ENCODE peak calls at places on chromosome 22, in ten cellular contexts. One of them, this sample, is unnamed. For H3K9me3, the result is how much of the 10 kb centered on the place peaks cover.

GRCh38 chr22:17719911-17720310 is 54.4 kb downstream of the BID start:
- DNase-seq in sigmoid colon: no peak
- DNase-seq in upper lobe of left lung: no peak
- DNase-seq in esophagus muscularis mucosa: peak
- DNase-seq in ovary: no peak
- DNase-seq in A549: no peak
- DNase-seq in stomach: no peak
- DNase-seq in K562: no peak
- DNase-seq in transverse colon: no peak
- DNase-seq in H1: no peak
- DNase-seq in this sample: no peak

GRCh38 chr22:47933226-47933625 is 1170.8 kb downstream of the TBC1D22A start:
- DNase-seq in H1: no peak
- DNase-seq in ovary: no peak
- DNase-seq in stomach: no peak
- DNase-seq in sigmoid colon: no peak
- DNase-seq in K562: no peak
- DNase-seq in A549: no peak
- DNase-seq in esophagus muscularis mucosa: peak
- DNase-seq in transverse colon: no peak
- DNase-seq in upper lobe of left lung: no peak
- DNase-seq in this sample: no peak

GRCh38 chr22:20225693-20225966 is 42.5 kb downstream of the RTN4R start:
- DNase-seq in sigmoid colon: no peak
- DNase-seq in stomach: no peak
- DNase-seq in ovary: no peak
- DNase-seq in upper lobe of left lung: no peak
- DNase-seq in H1: no peak
- DNase-seq in K562: no peak
- DNase-seq in esophagus muscularis mucosa: no peak
- DNase-seq in transverse colon: no peak
- DNase-seq in A549: no peak
- DNase-seq in this sample: no peak

GRCh38 chr22:23291806-23292452 is 111.6 kb downstream of the BCR start:
- DNase-seq in K562: no peak
- DNase-seq in H1: no peak
- DNase-seq in stomach: no peak
- DNase-seq in esophagus muscularis mucosa: no peak
- DNase-seq in sigmoid colon: no peak
- DNase-seq in upper lobe of left lung: no peak
- DNase-seq in transverse colon: no peak
- DNase-seq in ovary: no peak
- DNase-seq in A549: no peak
- DNase-seq in this sample: no peak

GRCh38 chr22:46293591-46294260 is 2.9 kb upstream of the GTSE1 start:
- DNase-seq in sigmoid colon: peak
- DNase-seq in K562: no peak
- DNase-seq in H1: no peak
- DNase-seq in esophagus muscularis mucosa: no peak
- DNase-seq in A549: no peak
- DNase-seq in transverse colon: peak
- DNase-seq in upper lobe of left lung: no peak
- DNase-seq in ovary: no peak
- DNase-seq in stomach: no peak
- DNase-seq in this sample: no peak

GRCh38 chr22:20956258-20957117 is 10.6 kb upstream of the AIFM3 start:
- DNase-seq in upper lobe of left lung: peak
- DNase-seq in transverse colon: peak
- DNase-seq in K562: no peak
- DNase-seq in A549: peak
- DNase-seq in stomach: no peak
- DNase-seq in H1: no peak
- DNase-seq in esophagus muscularis mucosa: no peak
- DNase-seq in ovary: no peak
- DNase-seq in sigmoid colon: no peak
- DNase-seq in this sample: no peak

GRCh38 chr22:47177334-47177815 is 414.9 kb downstream of the TBC1D22A start:
- DNase-seq in A549: no peak
- DNase-seq in esophagus muscularis mucosa: no peak
- DNase-seq in H1: no peak
- DNase-seq in ovary: peak
- DNase-seq in stomach: no peak
- DNase-seq in K562: no peak
- DNase-seq in transverse colon: peak
- DNase-seq in sigmoid colon: peak
- DNase-seq in upper lobe of left lung: peak
- DNase-seq in this sample: no peak

GRCh38 chr22:45493286-45493771 is 9.4 kb upstream of the FBLN1 start:
- DNase-seq in stomach: no peak
- DNase-seq in sigmoid colon: peak
- DNase-seq in upper lobe of left lung: no peak
- DNase-seq in A549: no peak
- DNase-seq in H1: no peak
- DNase-seq in ovary: no peak
- DNase-seq in transverse colon: no peak
- DNase-seq in esophagus muscularis mucosa: no peak
- DNase-seq in K562: no peak
- DNase-seq in this sample: no peak

GRCh38 chr22:39152024-39152510 is 413 bp downstream of the CBX7 start:
- DNase-seq in stomach: no peak
- DNase-seq in upper lobe of left lung: no peak
- DNase-seq in sigmoid colon: peak
- DNase-seq in A549: no peak
- DNase-seq in H1: no peak
- DNase-seq in esophagus muscularis mucosa: no peak
- DNase-seq in ovary: no peak
- DNase-seq in K562: no peak
- DNase-seq in transverse colon: no peak
- DNase-seq in this sample: peak

GRCh38 chr22:38304526-38304925 is 12.7 kb downstream of the CSNK1E start:
- DNase-seq in stomach: no peak
- DNase-seq in esophagus muscularis mucosa: no peak
- DNase-seq in K562: no peak
- DNase-seq in sigmoid colon: no peak
- DNase-seq in ovary: no peak
- DNase-seq in upper lobe of left lung: no peak
- DNase-seq in H1: no peak
- DNase-seq in A549: no peak
- DNase-seq in transverse colon: no peak
- DNase-seq in this sample: peak

GRCh38 chr22:17563936-17564391 is 666 bp downstream of the SLC25A18 start:
- DNase-seq in H1: no peak
- DNase-seq in ovary: no peak
- DNase-seq in transverse colon: peak
- DNase-seq in sigmoid colon: peak
- DNase-seq in stomach: no peak
- DNase-seq in upper lobe of left lung: no peak
- DNase-seq in K562: no peak
- DNase-seq in A549: no peak
- DNase-seq in esophagus muscularis mucosa: no peak
- DNase-seq in this sample: no peak

GRCh38 chr22:26172389-26172990 is 3.2 kb downstream of the SEZ6L start:
- DNase-seq in A549: peak
- DNase-seq in sigmoid colon: no peak
- DNase-seq in stomach: no peak
- DNase-seq in H1: no peak
- DNase-seq in ovary: no peak
- DNase-seq in esophagus muscularis mucosa: no peak
- DNase-seq in transverse colon: peak
- DNase-seq in K562: peak
- DNase-seq in upper lobe of left lung: no peak
- DNase-seq in this sample: no peak

GRCh38 chr22:42170946-42171345 is 40.3 kb upstream of the CYP2D6 start:
- DNase-seq in esophagus muscularis mucosa: no peak
- DNase-seq in A549: no peak
- DNase-seq in K562: no peak
- DNase-seq in sigmoid colon: no peak
- DNase-seq in ovary: no peak
- DNase-seq in transverse colon: no peak
- DNase-seq in H1: no peak
- DNase-seq in upper lobe of left lung: no peak
- DNase-seq in stomach: no peak
- DNase-seq in this sample: no peak
- H3K9me3 ChIP-seq in esophagus muscularis mucosa: under half
- H3K9me3 ChIP-seq in A549: under half
- H3K9me3 ChIP-seq in K562: under half
- H3K9me3 ChIP-seq in sigmoid colon: under half
- H3K9me3 ChIP-seq in ovary: under half
- H3K9me3 ChIP-seq in transverse colon: under half
- H3K9me3 ChIP-seq in H1: under half
- H3K9me3 ChIP-seq in upper lobe of left lung: under half
- H3K9me3 ChIP-seq in stomach: under half
- H3K9me3 ChIP-seq in this sample: under half

GRCh38 chr22:44406581-44407403 is 91.2 kb downstream of the RTL6 start:
- DNase-seq in esophagus muscularis mucosa: no peak
- DNase-seq in H1: peak
- DNase-seq in stomach: no peak
- DNase-seq in sigmoid colon: peak
- DNase-seq in A549: no peak
- DNase-seq in ovary: no peak
- DNase-seq in transverse colon: no peak
- DNase-seq in K562: no peak
- DNase-seq in upper lobe of left lung: peak
- DNase-seq in this sample: no peak
- TF ChIP-seq EP300 in esophagus muscularis mucosa: no peak
- TF ChIP-seq EP300 in H1: no peak
- TF ChIP-seq EP300 in stomach: no peak
- TF ChIP-seq EP300 in sigmoid colon: no peak
- TF ChIP-seq EP300 in A549: no peak
- TF ChIP-seq EP300 in ovary: no peak
- TF ChIP-seq EP300 in transverse colon: no peak
- TF ChIP-seq EP300 in K562: no peak
- TF ChIP-seq EP300 in upper lobe of left lung: no peak
- TF ChIP-seq EP300 in this sample: no peak

DNA sequence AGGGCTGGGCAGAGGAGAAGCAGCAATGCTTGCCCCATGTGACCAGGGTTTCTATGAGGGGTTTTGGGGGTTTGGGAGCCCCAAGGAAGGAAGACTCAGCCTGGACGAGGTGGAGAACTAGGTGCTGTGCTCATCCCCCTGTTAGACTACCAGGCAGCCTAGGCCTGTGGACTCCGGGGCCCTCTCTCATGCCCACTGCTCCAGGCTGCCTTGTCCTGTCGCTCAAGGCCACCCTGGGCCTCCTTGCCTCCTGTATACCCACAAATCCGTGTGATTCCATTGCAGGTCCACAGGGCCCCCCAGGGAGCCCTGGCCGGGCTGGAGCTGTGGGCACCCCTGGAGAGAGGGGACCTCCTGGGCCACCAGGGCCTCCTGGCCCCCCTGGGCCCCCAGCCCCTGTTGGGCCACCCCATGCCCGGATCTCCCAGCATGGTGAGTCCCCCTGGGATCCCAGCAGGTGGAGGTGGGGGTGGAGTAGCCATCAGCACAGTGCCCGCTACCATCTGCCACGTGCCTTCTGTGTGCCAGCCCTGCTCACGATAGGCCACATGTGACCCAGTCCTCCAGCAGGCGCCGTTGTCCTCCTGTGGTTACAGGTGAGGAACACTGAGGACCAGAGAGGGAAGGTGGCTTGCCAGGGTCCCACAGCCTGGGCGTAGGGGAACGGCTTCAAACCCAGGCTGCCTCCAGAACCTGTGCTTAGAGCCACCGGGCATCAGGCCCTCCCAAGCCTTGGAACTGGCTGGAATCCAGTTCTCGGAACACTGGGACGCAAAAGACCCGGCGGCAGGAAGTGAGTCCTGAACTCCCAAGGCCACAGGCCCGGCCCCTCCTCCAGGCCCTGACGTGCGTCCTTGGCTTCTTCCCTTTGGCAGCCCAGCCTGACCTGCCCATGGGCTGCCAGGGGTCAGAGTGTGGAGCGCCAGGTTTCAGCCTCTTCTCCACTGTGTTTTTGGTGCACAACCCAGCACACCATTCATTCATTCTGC is 26.6 kb downstream of the EMID1 start:
- DNase-seq in ovary: peak
- DNase-seq in K562: peak
- DNase-seq in A549: no peak
- DNase-seq in H1: no peak
- DNase-seq in transverse colon: no peak
- DNase-seq in upper lobe of left lung: peak
- DNase-seq in esophagus muscularis mucosa: no peak
- DNase-seq in stomach: peak
- DNase-seq in sigmoid colon: peak
- DNase-seq in this sample: no peak
- TF ChIP-seq POLR2A in ovary: no peak
- TF ChIP-seq POLR2A in K562: no peak
- TF ChIP-seq POLR2A in A549: no peak
- TF ChIP-seq POLR2A in H1: no peak
- TF ChIP-seq POLR2A in transverse colon: no peak
- TF ChIP-seq POLR2A in upper lobe of left lung: no peak
- TF ChIP-seq POLR2A in esophagus muscularis mucosa: no peak
- TF ChIP-seq POLR2A in stomach: no peak
- TF ChIP-seq POLR2A in sigmoid colon: no peak
- TF ChIP-seq POLR2A in this sample: no peak

GRCh38 chr22:49883294-49883640 is 29.6 kb downstream of the ZBED4 start:
- DNase-seq in esophagus muscularis mucosa: no peak
- DNase-seq in K562: no peak
- DNase-seq in sigmoid colon: no peak
- DNase-seq in upper lobe of left lung: no peak
- DNase-seq in H1: no peak
- DNase-seq in ovary: no peak
- DNase-seq in A549: no peak
- DNase-seq in transverse colon: no peak
- DNase-seq in stomach: no peak
- DNase-seq in this sample: no peak

GRCh38 chr22:49882519-49883293 is 29.1 kb downstream of the ZBED4 start:
- DNase-seq in K562: no peak
- DNase-seq in sigmoid colon: no peak
- DNase-seq in stomach: no peak
- DNase-seq in transverse colon: no peak
- DNase-seq in esophagus muscularis mucosa: no peak
- DNase-seq in upper lobe of left lung: no peak
- DNase-seq in H1: no peak
- DNase-seq in ovary: no peak
- DNase-seq in A549: no peak
- DNase-seq in this sample: no peak

GRCh38 chr22:49880281-49880680 is 26.6 kb downstream of the ZBED4 start:
- DNase-seq in A549: no peak
- DNase-seq in upper lobe of left lung: no peak
- DNase-seq in esophagus muscularis mucosa: no peak
- DNase-seq in ovary: no peak
- DNase-seq in H1: no peak
- DNase-seq in transverse colon: peak
- DNase-seq in sigmoid colon: no peak
- DNase-seq in stomach: no peak
- DNase-seq in K562: no peak
- DNase-seq in this sample: no peak

GRCh38 chr22:49879871-49880270 is 26.2 kb downstream of the ZBED4 start:
- DNase-seq in sigmoid colon: no peak
- DNase-seq in stomach: no peak
- DNase-seq in K562: no peak
- DNase-seq in ovary: no peak
- DNase-seq in H1: no peak
- DNase-seq in esophagus muscularis mucosa: no peak
- DNase-seq in upper lobe of left lung: no peak
- DNase-seq in A549: no peak
- DNase-seq in transverse colon: no peak
- DNase-seq in this sample: no peak

DNA sequence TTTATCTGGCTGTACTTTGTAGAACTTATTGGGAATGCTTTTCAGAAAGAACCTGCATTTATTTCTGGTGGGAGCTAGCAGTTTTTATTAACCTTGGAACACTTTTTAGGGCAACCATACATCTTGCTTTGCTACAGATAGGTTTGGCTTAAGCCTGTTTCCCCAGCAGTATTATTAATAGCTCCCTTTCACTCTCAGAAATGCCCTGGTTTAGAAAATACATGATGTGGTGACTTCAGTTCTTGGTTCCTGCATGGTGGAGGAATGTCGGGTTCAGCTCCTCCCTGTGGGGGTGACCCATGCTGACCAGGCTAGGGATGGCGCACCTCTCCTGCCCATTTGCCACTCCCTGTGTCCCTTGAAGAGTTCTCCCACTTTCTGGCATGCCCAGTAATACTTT is 28.2 kb downstream of the ZBED4 start:
- DNase-seq in upper lobe of left lung: no peak
- DNase-seq in sigmoid colon: no peak
- DNase-seq in A549: no peak
- DNase-seq in K562: no peak
- DNase-seq in ovary: no peak
- DNase-seq in stomach: no peak
- DNase-seq in esophagus muscularis mucosa: no peak
- DNase-seq in H1: no peak
- DNase-seq in transverse colon: no peak
- DNase-seq in this sample: no peak
- H3K9me3 ChIP-seq in upper lobe of left lung: under half
- H3K9me3 ChIP-seq in sigmoid colon: under half
- H3K9me3 ChIP-seq in A549: under half
- H3K9me3 ChIP-seq in K562: under half
- H3K9me3 ChIP-seq in ovary: under half
- H3K9me3 ChIP-seq in stomach: under half
- H3K9me3 ChIP-seq in esophagus muscularis mucosa: under half
- H3K9me3 ChIP-seq in H1: under half
- H3K9me3 ChIP-seq in transverse colon: under half
- H3K9me3 ChIP-seq in this sample: under half

This sample was measured in tibial nerve.